ENCODE peak calls at places on chromosomes 12 and 14, in nine cellular contexts. Z is endothelial cell of umbilical vein, H is mucosa of descending colon, M is foreskin fibroblast, I is heart left ventricle, R is bronchial epithelial cell, O is AG10803, W is cardiac muscle cell, X is endodermal cell. J is an unnamed sample.

GRCh38 chr12:18492372-18493025 is 231.2 kb downstream of the PIK3C2G start:
- DNase-seq in Z (no peak), H (no peak), M (peak), I (no peak), R (peak), O (peak), W (no peak), X (no peak), J (no peak)

GRCh38 chr12:78584695-78585094 is 279.9 kb upstream of the SYT1 start:
- DNase-seq in Z (no peak), H (no peak), M (no peak), I (no peak), R (peak), O (peak), W (no peak), X (peak), J (peak)

GRCh38 chr12:93179792-93180191 is 197.9 kb upstream of the NUDT4 start:
- DNase-seq in Z (no peak), H (no peak), M (no peak), I (no peak), R (no peak), O (no peak), W (no peak), X (no peak), J (no peak)

GRCh38 chr12:25308761-25309160 is 58.0 kb upstream of the KRAS start:
- DNase-seq in Z (no peak), H (no peak), M (no peak), I (no peak), R (peak), O (peak), W (no peak), X (no peak), J (no peak)

GRCh38 chr12:14771651-14772137 is 31.6 kb downstream of the WBP11 start:
- DNase-seq in Z (no peak), H (no peak), M (no peak), I (no peak), R (no peak), O (no peak), W (no peak), X (peak), J (no peak)

GRCh38 chr12:50088577-50089335 is 3.6 kb downstream of the SMARCD1 start:
- DNase-seq in Z (peak), H (peak), M (no peak), I (no peak), R (peak), O (no peak), W (peak), X (peak), J (no peak)

GRCh38 chr14:79451601-79452000 is 759.7 kb downstream of the DIO2 start:
- DNase-seq in Z (no peak), H (no peak), M (no peak), I (no peak), R (no peak), O (no peak), W (no peak), X (no peak), J (no peak)

GRCh38 chr14:90276627-90277367 is 20.4 kb downstream of the PSMC1 start:
- DNase-seq in Z (no peak), H (no peak), M (no peak), I (no peak), R (peak), O (no peak), W (no peak), X (peak), J (no peak)

GRCh38 chr12:130689408-130690405 is 26.4 kb downstream of the RIMBP2 start:
- DNase-seq in Z (no peak), H (no peak), M (no peak), I (no peak), R (no peak), O (no peak), W (no peak), X (no peak), J (no peak)

GRCh38 chr14:68176687-68177086 is 357.1 kb downstream of the RAD51B start:
- DNase-seq in Z (no peak), H (no peak), M (no peak), I (no peak), R (no peak), O (no peak), W (no peak), X (no peak), J (no peak)

GRCh38 chr14:94532462-94532861 is 23.2 kb upstream of the SERPINA12 start:
- DNase-seq in Z (no peak), H (no peak), M (no peak), I (no peak), R (peak), O (peak), W (no peak), X (no peak), J (no peak)

GRCh38 chr12:23929906-23930305 is 19.6 kb downstream of the SOX5 start:
- DNase-seq in Z (no peak), H (no peak), M (no peak), I (no peak), R (no peak), O (no peak), W (no peak), X (no peak), J (no peak)

GRCh38 chr12:92509156-92509758 is 193.5 kb upstream of the PLEKHG7 start:
- DNase-seq in Z (no peak), H (no peak), M (no peak), I (no peak), R (peak), O (peak), W (no peak), X (no peak), J (no peak)

GRCh38 chr12:52672321-52672933 is 7.8 kb downstream of the KRT1 start:
- DNase-seq in Z (no peak), H (no peak), M (no peak), I (no peak), R (peak), O (no peak), W (no peak), X (no peak), J (no peak)

GRCh38 chr12:51417826-51418225 is 6.8 kb upstream of the SLC4A8 start:
- DNase-seq in Z (no peak), H (no peak), M (no peak), I (no peak), R (no peak), O (no peak), W (no peak), X (no peak), J (no peak)

GRCh38 chr12:21308785-21309184 is 25.9 kb downstream of the SLCO1A2 start:
- DNase-seq in Z (peak), H (no peak), M (no peak), I (no peak), R (no peak), O (no peak), W (no peak), X (no peak), J (no peak)

GRCh38 chr12:105347486-105347885 is 17.0 kb downstream of the C12orf75 start:
- DNase-seq in Z (no peak), H (no peak), M (no peak), I (no peak), R (no peak), O (no peak), W (no peak), X (no peak), J (no peak)

GRCh38 chr14:90757452-90757851 is 58.8 kb downstream of the TTC7B start:
- DNase-seq in Z (no peak), H (no peak), M (no peak), I (no peak), R (no peak), O (no peak), W (no peak), X (no peak), J (no peak)

GRCh38 chr14:67517083-67517482 is 16.0 kb upstream of the PLEKHH1 start:
- DNase-seq in Z (no peak), H (no peak), M (no peak), I (peak), R (peak), O (peak), W (peak), X (peak), J (no peak)

GRCh38 chr12:68460236-68460635 is 128.1 kb upstream of the MDM1 start:
- DNase-seq in Z (no peak), H (no peak), M (no peak), I (no peak), R (no peak), O (no peak), W (no peak), X (no peak), J (no peak)

GRCh38 chr12:68467514-68467913 is 135.4 kb upstream of the MDM1 start:
- DNase-seq in Z (no peak), H (no peak), M (no peak), I (no peak), R (no peak), O (no peak), W (no peak), X (no peak), J (no peak)

GRCh38 chr12:68468036-68468435 is 135.9 kb upstream of the MDM1 start:
- DNase-seq in Z (no peak), H (no peak), M (no peak), I (no peak), R (no peak), O (peak), W (no peak), X (no peak), J (no peak)

GRCh38 chr12:68461645-68462044 is 129.5 kb upstream of the MDM1 start:
- DNase-seq in Z (no peak), H (no peak), M (no peak), I (no peak), R (no peak), O (no peak), W (no peak), X (no peak), J (no peak)

GRCh38 chr12:68462799-68463198 is 130.6 kb upstream of the MDM1 start:
- DNase-seq in Z (no peak), H (no peak), M (no peak), I (no peak), R (no peak), O (no peak), W (no peak), X (no peak), J (no peak)
- H3K4me3 ChIP-seq in Z (no peak), H (no peak), M (no peak), I (no peak), R (no peak), O (no peak), W (no peak), X (no peak), J (no peak)

GRCh38 chr14:50311337-50311973 is 574 bp downstream of the L2HGDH start:
- DNase-seq in Z (peak), H (peak), M (no peak), I (no peak), R (no peak), O (no peak), W (no peak), X (no peak), J (no peak)
- TF ChIP-seq CTCF in Z (peak), H (no peak), M (peak), I (no peak), R (peak), O (peak), W (peak), X (peak), J (peak)

DNA sequence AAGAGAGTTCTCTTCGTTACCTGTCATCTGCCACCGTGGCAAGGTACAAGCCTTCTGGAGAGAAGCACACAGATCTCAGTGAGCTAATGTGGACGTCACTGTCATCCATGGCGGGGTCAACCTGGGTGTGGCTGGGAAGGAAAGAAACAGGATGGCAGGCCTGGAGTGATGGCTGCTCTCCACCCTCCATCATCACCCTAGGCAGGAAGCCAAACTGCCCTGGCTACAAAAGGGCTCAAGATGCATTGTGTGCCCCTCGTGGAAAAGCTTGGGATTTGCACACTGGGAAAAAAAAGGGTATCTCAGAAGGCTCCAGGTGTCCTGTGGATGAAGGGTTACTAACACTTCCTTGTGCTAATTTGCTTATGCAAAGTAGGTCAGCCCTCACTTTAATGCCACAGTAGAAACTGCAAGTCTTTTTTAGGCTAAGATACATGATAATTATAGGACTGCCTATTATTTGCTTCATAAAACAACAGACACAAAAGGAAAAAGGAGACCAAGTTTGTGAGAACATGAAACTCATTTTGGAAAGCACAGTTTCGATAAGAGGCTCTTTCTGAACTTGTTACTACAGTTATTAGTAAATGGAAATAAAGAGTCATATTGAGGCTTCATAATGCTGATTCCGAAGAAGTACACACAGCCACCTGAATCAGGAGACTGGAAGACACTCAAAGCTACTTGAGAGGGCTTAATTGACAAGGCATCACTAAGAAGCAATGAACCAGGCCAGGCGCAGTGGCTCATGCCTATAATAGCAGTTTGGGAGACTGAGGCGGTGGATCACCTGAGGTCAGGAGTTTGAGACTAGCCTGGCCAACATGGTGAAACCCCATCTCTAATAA is 18.9 kb downstream of the RFC5 start:
- DNase-seq in Z (peak), H (no peak), M (no peak), I (no peak), R (no peak), O (peak), W (no peak), X (peak), J (peak)
- H3K4me3 ChIP-seq in Z (no peak), H (no peak), M (no peak), I (no peak), R (no peak), O (no peak), W (no peak), X (no peak), J (no peak)

DNA sequence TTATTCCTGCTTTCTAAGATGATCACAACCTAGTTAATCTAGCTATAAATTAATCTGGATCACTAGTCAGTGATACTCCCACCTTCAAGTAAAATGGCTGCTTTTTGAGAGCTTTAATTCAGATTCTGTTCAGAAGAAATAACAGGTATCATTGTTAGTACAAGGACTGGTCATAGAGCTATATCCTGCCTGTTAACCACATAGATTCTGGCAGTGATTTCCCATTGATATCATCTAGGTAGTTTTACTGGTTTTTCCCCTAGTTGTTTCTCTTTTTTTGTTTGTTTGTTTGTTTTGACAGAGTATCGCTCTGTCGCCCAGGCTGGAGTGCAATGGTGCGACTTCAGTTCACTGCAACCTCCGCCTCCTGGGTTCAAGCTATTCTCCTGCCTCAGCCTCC is 39.0 kb upstream of the HIF1A start:
- DNase-seq in Z (no peak), H (no peak), M (no peak), I (no peak), R (no peak), O (no peak), W (no peak), X (no peak), J (no peak)
- TF ChIP-seq CTCF in Z (no peak), H (no peak), M (no peak), I (no peak), R (no peak), O (no peak), W (no peak), X (no peak), J (no peak)

J was measured in HFF-Myc.